ENCODE peak calls at places on chromosomes 7 and 10, in eight cellular contexts. One of them, this sample, is unnamed.

GRCh38 chr10:70584941-70585544 is 17.5 kb downstream of the PRF1 start:
- DNase-seq in activated CD4-positive, CD25-positive, alpha-beta regulatory T cell: no peak
- DNase-seq in progenitor cell of endocrine pancreas: no peak
- DNase-seq in naive thymus-derived CD4-positive, alpha-beta T cell: no peak
- DNase-seq in heart right ventricle: no peak
- DNase-seq in stimulated activated CD4-positive, alpha-beta T cell treated with anti-CD3 and anti-CD28 coated beads, Interleukin-2, amount 100 ng/mL, for 4 hours: no peak
- DNase-seq in H54: no peak
- DNase-seq in T-cell: no peak
- DNase-seq in this sample: no peak

GRCh38 chr7:100975391-100975821 is 6.0 kb downstream of the MUC12 start:
- DNase-seq in activated CD4-positive, CD25-positive, alpha-beta regulatory T cell: no peak
- DNase-seq in progenitor cell of endocrine pancreas: no peak
- DNase-seq in naive thymus-derived CD4-positive, alpha-beta T cell: no peak
- DNase-seq in heart right ventricle: no peak
- DNase-seq in stimulated activated CD4-positive, alpha-beta T cell treated with anti-CD3 and anti-CD28 coated beads, Interleukin-2, amount 100 ng/mL, for 4 hours: no peak
- DNase-seq in H54: no peak
- DNase-seq in T-cell: no peak
- DNase-seq in this sample: no peak

GRCh38 chr7:96996937-96997511 is 8.3 kb upstream of the DLX6 start:
- DNase-seq in activated CD4-positive, CD25-positive, alpha-beta regulatory T cell: no peak
- DNase-seq in progenitor cell of endocrine pancreas: no peak
- DNase-seq in naive thymus-derived CD4-positive, alpha-beta T cell: no peak
- DNase-seq in heart right ventricle: no peak
- DNase-seq in stimulated activated CD4-positive, alpha-beta T cell treated with anti-CD3 and anti-CD28 coated beads, Interleukin-2, amount 100 ng/mL, for 4 hours: no peak
- DNase-seq in H54: no peak
- DNase-seq in T-cell: no peak
- DNase-seq in this sample: no peak

GRCh38 chr7:30471205-30471604 is 7.4 kb downstream of the NOD1 start:
- DNase-seq in activated CD4-positive, CD25-positive, alpha-beta regulatory T cell: no peak
- DNase-seq in progenitor cell of endocrine pancreas: no peak
- DNase-seq in naive thymus-derived CD4-positive, alpha-beta T cell: no peak
- DNase-seq in heart right ventricle: no peak
- DNase-seq in stimulated activated CD4-positive, alpha-beta T cell treated with anti-CD3 and anti-CD28 coated beads, Interleukin-2, amount 100 ng/mL, for 4 hours: no peak
- DNase-seq in H54: no peak
- DNase-seq in T-cell: no peak
- DNase-seq in this sample: no peak

GRCh38 chr7:116209561-116210070 is 723 bp upstream of the TES start:
- DNase-seq in activated CD4-positive, CD25-positive, alpha-beta regulatory T cell: no peak
- DNase-seq in progenitor cell of endocrine pancreas: no peak
- DNase-seq in naive thymus-derived CD4-positive, alpha-beta T cell: peak; percentile 25
- DNase-seq in heart right ventricle: no peak
- DNase-seq in stimulated activated CD4-positive, alpha-beta T cell treated with anti-CD3 and anti-CD28 coated beads, Interleukin-2, amount 100 ng/mL, for 4 hours: peak; percentile 15
- DNase-seq in H54: no peak
- DNase-seq in T-cell: no peak
- DNase-seq in this sample: no peak

GRCh38 chr7:1366801-1367405 is 92.4 kb downstream of the MICALL2 start:
- DNase-seq in activated CD4-positive, CD25-positive, alpha-beta regulatory T cell: no peak
- DNase-seq in progenitor cell of endocrine pancreas: no peak
- DNase-seq in naive thymus-derived CD4-positive, alpha-beta T cell: no peak
- DNase-seq in heart right ventricle: no peak
- DNase-seq in stimulated activated CD4-positive, alpha-beta T cell treated with anti-CD3 and anti-CD28 coated beads, Interleukin-2, amount 100 ng/mL, for 4 hours: no peak
- DNase-seq in H54: no peak
- DNase-seq in T-cell: no peak
- DNase-seq in this sample: no peak

GRCh38 chr7:100080895-100081534 is 508 bp downstream of the ZNF3 start:
- DNase-seq in activated CD4-positive, CD25-positive, alpha-beta regulatory T cell: no peak
- DNase-seq in progenitor cell of endocrine pancreas: no peak
- DNase-seq in naive thymus-derived CD4-positive, alpha-beta T cell: no peak
- DNase-seq in heart right ventricle: no peak
- DNase-seq in stimulated activated CD4-positive, alpha-beta T cell treated with anti-CD3 and anti-CD28 coated beads, Interleukin-2, amount 100 ng/mL, for 4 hours: no peak
- DNase-seq in H54: no peak
- DNase-seq in T-cell: no peak
- DNase-seq in this sample: no peak

GRCh38 chr10:110433740-110434139 is 64.0 kb upstream of the DUSP5 start:
- DNase-seq in activated CD4-positive, CD25-positive, alpha-beta regulatory T cell: no peak
- DNase-seq in progenitor cell of endocrine pancreas: no peak
- DNase-seq in naive thymus-derived CD4-positive, alpha-beta T cell: no peak
- DNase-seq in heart right ventricle: no peak
- DNase-seq in stimulated activated CD4-positive, alpha-beta T cell treated with anti-CD3 and anti-CD28 coated beads, Interleukin-2, amount 100 ng/mL, for 4 hours: no peak
- DNase-seq in H54: no peak
- DNase-seq in T-cell: no peak
- DNase-seq in this sample: no peak

GRCh38 chr7:134593530-134594392 is 44.9 kb downstream of the AKR1B15 start:
- DNase-seq in activated CD4-positive, CD25-positive, alpha-beta regulatory T cell: no peak
- DNase-seq in progenitor cell of endocrine pancreas: no peak
- DNase-seq in naive thymus-derived CD4-positive, alpha-beta T cell: no peak
- DNase-seq in heart right ventricle: peak; percentile 65
- DNase-seq in stimulated activated CD4-positive, alpha-beta T cell treated with anti-CD3 and anti-CD28 coated beads, Interleukin-2, amount 100 ng/mL, for 4 hours: no peak
- DNase-seq in H54: peak; percentile 4
- DNase-seq in T-cell: no peak
- DNase-seq in this sample: peak; percentile 59

GRCh38 chr10:132504501-132505272 is 32.9 kb upstream of the INPP5A start:
- DNase-seq in activated CD4-positive, CD25-positive, alpha-beta regulatory T cell: no peak
- DNase-seq in progenitor cell of endocrine pancreas: no peak
- DNase-seq in naive thymus-derived CD4-positive, alpha-beta T cell: no peak
- DNase-seq in heart right ventricle: no peak
- DNase-seq in stimulated activated CD4-positive, alpha-beta T cell treated with anti-CD3 and anti-CD28 coated beads, Interleukin-2, amount 100 ng/mL, for 4 hours: no peak
- DNase-seq in H54: no peak
- DNase-seq in T-cell: no peak
- DNase-seq in this sample: no peak

GRCh38 chr7:96920713-96921112 is 84.6 kb upstream of the DLX6 start:
- DNase-seq in activated CD4-positive, CD25-positive, alpha-beta regulatory T cell: no peak
- DNase-seq in progenitor cell of endocrine pancreas: no peak
- DNase-seq in naive thymus-derived CD4-positive, alpha-beta T cell: no peak
- DNase-seq in heart right ventricle: no peak
- DNase-seq in stimulated activated CD4-positive, alpha-beta T cell treated with anti-CD3 and anti-CD28 coated beads, Interleukin-2, amount 100 ng/mL, for 4 hours: no peak
- DNase-seq in H54: no peak
- DNase-seq in T-cell: no peak
- DNase-seq in this sample: no peak

GRCh38 chr7:129258649-129259389 is 34.0 kb downstream of the AHCYL2 start:
- DNase-seq in activated CD4-positive, CD25-positive, alpha-beta regulatory T cell: no peak
- DNase-seq in progenitor cell of endocrine pancreas: no peak
- DNase-seq in naive thymus-derived CD4-positive, alpha-beta T cell: peak; percentile 4
- DNase-seq in heart right ventricle: no peak
- DNase-seq in stimulated activated CD4-positive, alpha-beta T cell treated with anti-CD3 and anti-CD28 coated beads, Interleukin-2, amount 100 ng/mL, for 4 hours: no peak
- DNase-seq in H54: no peak
- DNase-seq in T-cell: no peak
- DNase-seq in this sample: no peak

GRCh38 chr7:130874071-130874915 is 140.3 kb upstream of the KLF14 start:
- DNase-seq in activated CD4-positive, CD25-positive, alpha-beta regulatory T cell: no peak
- DNase-seq in progenitor cell of endocrine pancreas: no peak
- DNase-seq in naive thymus-derived CD4-positive, alpha-beta T cell: no peak
- DNase-seq in heart right ventricle: no peak
- DNase-seq in stimulated activated CD4-positive, alpha-beta T cell treated with anti-CD3 and anti-CD28 coated beads, Interleukin-2, amount 100 ng/mL, for 4 hours: no peak
- DNase-seq in H54: no peak
- DNase-seq in T-cell: no peak
- DNase-seq in this sample: no peak

GRCh38 chr10:104327745-104328635 is 10.3 kb downstream of the ITPRIP start:
- DNase-seq in activated CD4-positive, CD25-positive, alpha-beta regulatory T cell: no peak
- DNase-seq in progenitor cell of endocrine pancreas: no peak
- DNase-seq in naive thymus-derived CD4-positive, alpha-beta T cell: no peak
- DNase-seq in heart right ventricle: peak; percentile 66
- DNase-seq in stimulated activated CD4-positive, alpha-beta T cell treated with anti-CD3 and anti-CD28 coated beads, Interleukin-2, amount 100 ng/mL, for 4 hours: no peak
- DNase-seq in H54: peak; percentile 67
- DNase-seq in T-cell: no peak
- DNase-seq in this sample: no peak

GRCh38 chr10:3548702-3549101 is 236.3 kb downstream of the KLF6 start:
- DNase-seq in activated CD4-positive, CD25-positive, alpha-beta regulatory T cell: no peak
- DNase-seq in progenitor cell of endocrine pancreas: no peak
- DNase-seq in naive thymus-derived CD4-positive, alpha-beta T cell: no peak
- DNase-seq in heart right ventricle: no peak
- DNase-seq in stimulated activated CD4-positive, alpha-beta T cell treated with anti-CD3 and anti-CD28 coated beads, Interleukin-2, amount 100 ng/mL, for 4 hours: no peak
- DNase-seq in H54: no peak
- DNase-seq in T-cell: no peak
- DNase-seq in this sample: no peak

GRCh38 chr10:89852872-89853271 is 151.5 kb downstream of the KIF20B start:
- DNase-seq in activated CD4-positive, CD25-positive, alpha-beta regulatory T cell: no peak
- DNase-seq in progenitor cell of endocrine pancreas: no peak
- DNase-seq in naive thymus-derived CD4-positive, alpha-beta T cell: no peak
- DNase-seq in heart right ventricle: no peak
- DNase-seq in stimulated activated CD4-positive, alpha-beta T cell treated with anti-CD3 and anti-CD28 coated beads, Interleukin-2, amount 100 ng/mL, for 4 hours: no peak
- DNase-seq in H54: no peak
- DNase-seq in T-cell: no peak
- DNase-seq in this sample: no peak

GRCh38 chr7:7176421-7177043 is 5.8 kb upstream of the C1GALT1 start:
- DNase-seq in activated CD4-positive, CD25-positive, alpha-beta regulatory T cell: no peak
- DNase-seq in progenitor cell of endocrine pancreas: no peak
- DNase-seq in naive thymus-derived CD4-positive, alpha-beta T cell: no peak
- DNase-seq in heart right ventricle: no peak
- DNase-seq in stimulated activated CD4-positive, alpha-beta T cell treated with anti-CD3 and anti-CD28 coated beads, Interleukin-2, amount 100 ng/mL, for 4 hours: no peak
- DNase-seq in H54: peak; percentile 41
- DNase-seq in T-cell: no peak
- DNase-seq in this sample: no peak

GRCh38 chr10:43569681-43570080 is 4.7 kb downstream of the ZNF239 start:
- DNase-seq in activated CD4-positive, CD25-positive, alpha-beta regulatory T cell: no peak
- DNase-seq in progenitor cell of endocrine pancreas: no peak
- DNase-seq in naive thymus-derived CD4-positive, alpha-beta T cell: no peak
- DNase-seq in heart right ventricle: no peak
- DNase-seq in stimulated activated CD4-positive, alpha-beta T cell treated with anti-CD3 and anti-CD28 coated beads, Interleukin-2, amount 100 ng/mL, for 4 hours: no peak
- DNase-seq in H54: no peak
- DNase-seq in T-cell: no peak
- DNase-seq in this sample: no peak

GRCh38 chr10:77791506-77791905 is 135.0 kb downstream of the DLG5 start:
- DNase-seq in activated CD4-positive, CD25-positive, alpha-beta regulatory T cell: no peak
- DNase-seq in progenitor cell of endocrine pancreas: no peak
- DNase-seq in naive thymus-derived CD4-positive, alpha-beta T cell: no peak
- DNase-seq in heart right ventricle: no peak
- DNase-seq in stimulated activated CD4-positive, alpha-beta T cell treated with anti-CD3 and anti-CD28 coated beads, Interleukin-2, amount 100 ng/mL, for 4 hours: no peak
- DNase-seq in H54: no peak
- DNase-seq in T-cell: no peak
- DNase-seq in this sample: no peak

GRCh38 chr7:158827411-158828342 is 1.6 kb downstream of the ESYT2 start:
- DNase-seq in activated CD4-positive, CD25-positive, alpha-beta regulatory T cell: no peak
- DNase-seq in progenitor cell of endocrine pancreas: no peak
- DNase-seq in naive thymus-derived CD4-positive, alpha-beta T cell: peak; percentile 63
- DNase-seq in heart right ventricle: no peak
- DNase-seq in stimulated activated CD4-positive, alpha-beta T cell treated with anti-CD3 and anti-CD28 coated beads, Interleukin-2, amount 100 ng/mL, for 4 hours: no peak
- DNase-seq in H54: no peak
- DNase-seq in T-cell: no peak
- DNase-seq in this sample: no peak

GRCh38 chr7:32073533-32073932 is 3.3 kb upstream of the PDE1C start:
- DNase-seq in activated CD4-positive, CD25-positive, alpha-beta regulatory T cell: no peak
- DNase-seq in progenitor cell of endocrine pancreas: no peak
- DNase-seq in naive thymus-derived CD4-positive, alpha-beta T cell: no peak
- DNase-seq in heart right ventricle: no peak
- DNase-seq in stimulated activated CD4-positive, alpha-beta T cell treated with anti-CD3 and anti-CD28 coated beads, Interleukin-2, amount 100 ng/mL, for 4 hours: no peak
- DNase-seq in H54: no peak
- DNase-seq in T-cell: no peak
- DNase-seq in this sample: no peak

GRCh38 chr10:54665122-54665521 is 135.9 kb downstream of the PCDH15 start:
- DNase-seq in activated CD4-positive, CD25-positive, alpha-beta regulatory T cell: no peak
- DNase-seq in progenitor cell of endocrine pancreas: no peak
- DNase-seq in naive thymus-derived CD4-positive, alpha-beta T cell: no peak
- DNase-seq in heart right ventricle: no peak
- DNase-seq in stimulated activated CD4-positive, alpha-beta T cell treated with anti-CD3 and anti-CD28 coated beads, Interleukin-2, amount 100 ng/mL, for 4 hours: no peak
- DNase-seq in H54: no peak
- DNase-seq in T-cell: no peak
- DNase-seq in this sample: no peak

GRCh38 chr10:89348458-89348857 is 20.7 kb downstream of the IFIT3 start:
- DNase-seq in activated CD4-positive, CD25-positive, alpha-beta regulatory T cell: no peak
- DNase-seq in progenitor cell of endocrine pancreas: no peak
- DNase-seq in naive thymus-derived CD4-positive, alpha-beta T cell: no peak
- DNase-seq in heart right ventricle: no peak
- DNase-seq in stimulated activated CD4-positive, alpha-beta T cell treated with anti-CD3 and anti-CD28 coated beads, Interleukin-2, amount 100 ng/mL, for 4 hours: no peak
- DNase-seq in H54: no peak
- DNase-seq in T-cell: no peak
- DNase-seq in this sample: no peak

GRCh38 chr7:99142727-99143521 is 984 bp downstream of the SMURF1 start:
- DNase-seq in activated CD4-positive, CD25-positive, alpha-beta regulatory T cell: peak; percentile 84
- DNase-seq in progenitor cell of endocrine pancreas: peak; percentile 90
- DNase-seq in naive thymus-derived CD4-positive, alpha-beta T cell: peak; percentile 83
- DNase-seq in heart right ventricle: peak; percentile 93
- DNase-seq in stimulated activated CD4-positive, alpha-beta T cell treated with anti-CD3 and anti-CD28 coated beads, Interleukin-2, amount 100 ng/mL, for 4 hours: peak; percentile 84
- DNase-seq in H54: peak; percentile 78
- DNase-seq in T-cell: peak; percentile 86
- DNase-seq in this sample: peak; percentile 59

GRCh38 chr7:94043299-94043698 is 39.1 kb upstream of the BET1 start:
- DNase-seq in activated CD4-positive, CD25-positive, alpha-beta regulatory T cell: no peak
- DNase-seq in progenitor cell of endocrine pancreas: no peak
- DNase-seq in naive thymus-derived CD4-positive, alpha-beta T cell: no peak
- DNase-seq in heart right ventricle: no peak
- DNase-seq in stimulated activated CD4-positive, alpha-beta T cell treated with anti-CD3 and anti-CD28 coated beads, Interleukin-2, amount 100 ng/mL, for 4 hours: no peak
- DNase-seq in H54: no peak
- DNase-seq in T-cell: no peak
- DNase-seq in this sample: no peak

GRCh38 chr7:18570441-18570840 is 74.9 kb downstream of the HDAC9 start:
- DNase-seq in activated CD4-positive, CD25-positive, alpha-beta regulatory T cell: no peak
- DNase-seq in progenitor cell of endocrine pancreas: no peak
- DNase-seq in naive thymus-derived CD4-positive, alpha-beta T cell: no peak
- DNase-seq in heart right ventricle: no peak
- DNase-seq in stimulated activated CD4-positive, alpha-beta T cell treated with anti-CD3 and anti-CD28 coated beads, Interleukin-2, amount 100 ng/mL, for 4 hours: no peak
- DNase-seq in H54: no peak
- DNase-seq in T-cell: no peak
- DNase-seq in this sample: no peak

GRCh38 chr7:127885843-127886242 is 145.4 kb downstream of the LRRC4 start:
- DNase-seq in activated CD4-positive, CD25-positive, alpha-beta regulatory T cell: no peak
- DNase-seq in progenitor cell of endocrine pancreas: no peak
- DNase-seq in naive thymus-derived CD4-positive, alpha-beta T cell: no peak
- DNase-seq in heart right ventricle: no peak
- DNase-seq in stimulated activated CD4-positive, alpha-beta T cell treated with anti-CD3 and anti-CD28 coated beads, Interleukin-2, amount 100 ng/mL, for 4 hours: no peak
- DNase-seq in H54: peak; percentile 29
- DNase-seq in T-cell: no peak
- DNase-seq in this sample: no peak

GRCh38 chr7:44212018-44212417 is 11.2 kb downstream of the YKT6 start:
- DNase-seq in activated CD4-positive, CD25-positive, alpha-beta regulatory T cell: no peak
- DNase-seq in progenitor cell of endocrine pancreas: no peak
- DNase-seq in naive thymus-derived CD4-positive, alpha-beta T cell: no peak
- DNase-seq in heart right ventricle: no peak
- DNase-seq in stimulated activated CD4-positive, alpha-beta T cell treated with anti-CD3 and anti-CD28 coated beads, Interleukin-2, amount 100 ng/mL, for 4 hours: no peak
- DNase-seq in H54: no peak
- DNase-seq in T-cell: no peak
- DNase-seq in this sample: no peak

GRCh38 chr10:23190872-23191763 is 994 bp upstream of the PTF1A start:
- DNase-seq in activated CD4-positive, CD25-positive, alpha-beta regulatory T cell: no peak
- DNase-seq in progenitor cell of endocrine pancreas: peak; percentile 13
- DNase-seq in naive thymus-derived CD4-positive, alpha-beta T cell: no peak
- DNase-seq in heart right ventricle: no peak
- DNase-seq in stimulated activated CD4-positive, alpha-beta T cell treated with anti-CD3 and anti-CD28 coated beads, Interleukin-2, amount 100 ng/mL, for 4 hours: no peak
- DNase-seq in H54: no peak
- DNase-seq in T-cell: no peak
- DNase-seq in this sample: no peak

GRCh38 chr10:119782981-119783664 is 57.3 kb downstream of the INPP5F start:
- DNase-seq in activated CD4-positive, CD25-positive, alpha-beta regulatory T cell: no peak
- DNase-seq in progenitor cell of endocrine pancreas: no peak
- DNase-seq in naive thymus-derived CD4-positive, alpha-beta T cell: no peak
- DNase-seq in heart right ventricle: no peak
- DNase-seq in stimulated activated CD4-positive, alpha-beta T cell treated with anti-CD3 and anti-CD28 coated beads, Interleukin-2, amount 100 ng/mL, for 4 hours: no peak
- DNase-seq in H54: no peak
- DNase-seq in T-cell: no peak
- DNase-seq in this sample: no peak

GRCh38 chr10:110366641-110367040 is 61.9 kb upstream of the SMNDC1 start:
- DNase-seq in activated CD4-positive, CD25-positive, alpha-beta regulatory T cell: no peak
- DNase-seq in progenitor cell of endocrine pancreas: no peak
- DNase-seq in naive thymus-derived CD4-positive, alpha-beta T cell: no peak
- DNase-seq in heart right ventricle: no peak
- DNase-seq in stimulated activated CD4-positive, alpha-beta T cell treated with anti-CD3 and anti-CD28 coated beads, Interleukin-2, amount 100 ng/mL, for 4 hours: no peak
- DNase-seq in H54: no peak
- DNase-seq in T-cell: no peak
- DNase-seq in this sample: no peak

GRCh38 chr10:110057461-110057860 is 49.7 kb downstream of the ADD3 start:
- DNase-seq in activated CD4-positive, CD25-positive, alpha-beta regulatory T cell: no peak
- DNase-seq in progenitor cell of endocrine pancreas: no peak
- DNase-seq in naive thymus-derived CD4-positive, alpha-beta T cell: no peak
- DNase-seq in heart right ventricle: no peak
- DNase-seq in stimulated activated CD4-positive, alpha-beta T cell treated with anti-CD3 and anti-CD28 coated beads, Interleukin-2, amount 100 ng/mL, for 4 hours: no peak
- DNase-seq in H54: no peak
- DNase-seq in T-cell: no peak
- DNase-seq in this sample: no peak

GRCh38 chr7:157464111-157464970 is 127.5 kb downstream of the DNAJB6 start:
- DNase-seq in activated CD4-positive, CD25-positive, alpha-beta regulatory T cell: no peak
- DNase-seq in progenitor cell of endocrine pancreas: no peak
- DNase-seq in naive thymus-derived CD4-positive, alpha-beta T cell: no peak
- DNase-seq in heart right ventricle: no peak
- DNase-seq in stimulated activated CD4-positive, alpha-beta T cell treated with anti-CD3 and anti-CD28 coated beads, Interleukin-2, amount 100 ng/mL, for 4 hours: no peak
- DNase-seq in H54: no peak
- DNase-seq in T-cell: no peak
- DNase-seq in this sample: no peak

GRCh38 chr10:50565301-50566083 is 58.3 kb downstream of the SGMS1 start:
- DNase-seq in activated CD4-positive, CD25-positive, alpha-beta regulatory T cell: no peak
- DNase-seq in progenitor cell of endocrine pancreas: no peak
- DNase-seq in naive thymus-derived CD4-positive, alpha-beta T cell: no peak
- DNase-seq in heart right ventricle: no peak
- DNase-seq in stimulated activated CD4-positive, alpha-beta T cell treated with anti-CD3 and anti-CD28 coated beads, Interleukin-2, amount 100 ng/mL, for 4 hours: no peak
- DNase-seq in H54: no peak
- DNase-seq in T-cell: no peak
- DNase-seq in this sample: no peak

This sample was measured in GOT3.